ENCODE peak calls at places on chromosomes 13 and 19, in five cellular contexts. M is mesendoderm, A is MM.1S, W is endodermal cell, N is fibroblast of lung. I is an unnamed sample.

GRCh38 chr13:41915096-41915495 is 45.8 kb downstream of the VWA8 start:
- DNase-seq in W (no peak), A (no peak), M (no peak), N (no peak), I (peak)

GRCh38 chr19:21463449-21464105 is 41.8 kb upstream of the ZNF429 start:
- DNase-seq in A (no peak), N (peak), M (peak), W (peak), I (no peak)

GRCh38 chr19:28234637-28235036 is 978.3 kb downstream of the UQCRFS1 start:
- DNase-seq in W (peak), N (peak), M (peak), A (no peak), I (no peak)

GRCh38 chr13:105090244-105090643 is 1445.2 kb downstream of the EFNB2 start:
- DNase-seq in A (no peak), W (no peak), N (peak), M (no peak), I (no peak)

GRCh38 chr19:54459282-54460229 is 4.0 kb downstream of the LENG9 start:
- DNase-seq in W (no peak), A (no peak), M (no peak), N (no peak), I (no peak)

GRCh38 chr13:50129923-50130685 is 114.9 kb downstream of the KCNRG start:
- DNase-seq in A (no peak), M (peak), W (peak), N (peak), I (no peak)

GRCh38 chr19:45919678-45920077 is 5.1 kb upstream of the NANOS2 start:
- DNase-seq in N (no peak), A (no peak), W (no peak), M (no peak), I (no peak)

GRCh38 chr19:12937243-12938053 is 961 bp upstream of the CALR start:
- DNase-seq in M (peak), N (no peak), A (peak), W (peak), I (no peak)

GRCh38 chr19:798415-799075 is 1.3 kb downstream of the PTBP1 start:
- DNase-seq in W (peak), A (no peak), M (no peak), N (no peak), I (no peak)

GRCh38 chr13:41528021-41528420 is 70.7 kb downstream of the RGCC start:
- DNase-seq in A (no peak), W (no peak), N (no peak), M (no peak), I (no peak)

GRCh38 chr19:44890366-44891015 is 563 bp upstream of the TOMM40 start:
- DNase-seq in A (peak), N (peak), M (peak), W (peak), I (peak)

GRCh38 chr19:814108-815078 is 7.4 kb downstream of the PLPPR3 start:
- DNase-seq in A (no peak), W (peak), N (no peak), M (no peak), I (no peak)

GRCh38 chr19:46493236-46494114 is 2.2 kb downstream of the PNMA8B start:
- DNase-seq in M (peak), A (no peak), N (no peak), W (peak), I (no peak)

DNA sequence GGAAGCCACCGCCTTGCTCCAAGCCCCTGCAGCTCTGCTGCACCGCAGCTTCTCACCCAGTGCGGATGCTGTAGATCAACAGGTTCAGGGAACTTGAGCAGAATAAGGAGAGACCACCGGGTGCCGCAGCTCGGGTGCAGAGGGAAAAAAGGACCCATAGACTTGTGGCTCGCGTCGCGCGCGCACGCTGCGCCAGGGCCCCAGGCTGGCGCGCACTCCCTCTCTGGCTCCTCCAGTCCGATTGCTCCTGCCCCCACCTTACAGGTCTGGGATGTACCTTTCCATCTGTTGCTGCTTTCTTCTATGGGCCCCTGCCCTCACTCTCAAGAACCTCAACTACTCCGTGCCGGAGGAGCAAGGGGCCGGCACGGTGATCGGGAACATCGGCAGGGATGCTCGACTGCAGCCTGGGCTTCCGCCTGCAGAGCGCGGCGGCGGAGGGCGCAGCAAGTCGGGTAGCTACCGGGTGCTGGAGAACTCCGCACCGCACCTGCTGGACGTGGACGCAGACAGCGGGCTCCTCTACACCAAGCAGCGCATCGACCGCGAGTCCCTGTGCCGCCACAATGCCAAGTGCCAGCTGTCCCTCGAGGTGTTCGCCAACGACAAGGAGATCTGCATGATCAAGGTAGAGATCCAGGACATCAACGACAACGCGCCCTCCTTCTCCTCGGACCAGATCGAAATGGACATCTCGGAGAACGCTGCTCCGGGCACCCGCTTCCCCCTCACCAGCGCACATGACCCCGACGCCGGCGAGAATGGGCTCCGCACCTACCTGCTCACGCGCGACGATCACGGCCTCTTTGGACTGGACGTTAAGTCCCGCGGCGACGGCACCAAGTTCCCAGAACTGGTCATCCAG is 964 bp downstream of the PCDH17 start:
- DNase-seq in M (peak), A (no peak), N (peak), W (peak), I (no peak)
- H3K27ac ChIP-seq in M (no peak), A (no peak), N (no peak), W (no peak), I (no peak)

GRCh38 chr19:10643968-10644290 is 10.2 kb upstream of the ILF3 start:
- DNase-seq in M (no peak), A (no peak), N (no peak), W (peak), I (no peak)
- H3K9ac ChIP-seq in M (peak), A (no peak), N (no peak), W (no peak), I (no peak)

DNA sequence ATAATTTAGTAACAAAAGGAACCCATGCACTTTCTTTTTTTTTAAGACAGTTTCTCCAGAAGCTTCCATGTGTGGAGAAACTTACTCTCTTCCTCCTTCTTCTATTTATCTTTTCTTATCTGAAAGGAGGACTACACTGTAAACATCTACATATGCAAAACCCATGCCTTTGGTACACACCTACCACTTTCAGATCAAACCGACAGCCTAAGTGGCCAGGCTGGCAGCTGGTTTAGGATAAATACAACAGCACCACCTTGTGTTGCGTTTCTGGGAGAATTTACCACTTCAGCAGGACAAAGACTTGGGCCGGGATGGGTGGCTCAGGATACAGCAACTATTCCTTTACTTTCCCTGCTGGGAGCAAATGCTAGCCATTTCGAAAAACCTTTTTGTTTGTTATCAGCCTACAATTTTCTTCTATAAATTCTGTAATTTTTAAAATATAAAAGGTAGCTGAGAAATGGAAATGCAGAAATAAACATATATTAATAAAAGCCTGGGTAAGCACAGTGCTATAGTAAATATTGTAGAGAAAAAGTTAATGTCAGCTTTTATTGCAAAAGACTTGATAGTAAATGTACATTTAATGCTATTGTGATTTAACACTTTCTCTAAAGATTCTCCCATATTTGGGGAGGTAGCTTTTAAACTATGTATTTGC is 94.0 kb upstream of the RFC3 start:
- DNase-seq in A (peak), N (peak), M (peak), W (peak), I (peak)
- H3K27ac ChIP-seq in A (peak), N (no peak), M (no peak), W (no peak), I (peak)

GRCh38 chr19:51710163-51710562 is 13.6 kb downstream of the HAS1 start:
- DNase-seq in W (no peak), N (peak), A (no peak), M (no peak), I (no peak)
- H3K9ac ChIP-seq in W (no peak), N (no peak), A (no peak), M (no peak), I (no peak)

GRCh38 chr19:40279120-40279551 is 6.0 kb downstream of the AKT2 start:
- DNase-seq in M (no peak), W (no peak), A (no peak), N (peak), I (no peak)
- H3K27ac ChIP-seq in M (no peak), W (no peak), A (no peak), N (peak), I (peak)

DNA sequence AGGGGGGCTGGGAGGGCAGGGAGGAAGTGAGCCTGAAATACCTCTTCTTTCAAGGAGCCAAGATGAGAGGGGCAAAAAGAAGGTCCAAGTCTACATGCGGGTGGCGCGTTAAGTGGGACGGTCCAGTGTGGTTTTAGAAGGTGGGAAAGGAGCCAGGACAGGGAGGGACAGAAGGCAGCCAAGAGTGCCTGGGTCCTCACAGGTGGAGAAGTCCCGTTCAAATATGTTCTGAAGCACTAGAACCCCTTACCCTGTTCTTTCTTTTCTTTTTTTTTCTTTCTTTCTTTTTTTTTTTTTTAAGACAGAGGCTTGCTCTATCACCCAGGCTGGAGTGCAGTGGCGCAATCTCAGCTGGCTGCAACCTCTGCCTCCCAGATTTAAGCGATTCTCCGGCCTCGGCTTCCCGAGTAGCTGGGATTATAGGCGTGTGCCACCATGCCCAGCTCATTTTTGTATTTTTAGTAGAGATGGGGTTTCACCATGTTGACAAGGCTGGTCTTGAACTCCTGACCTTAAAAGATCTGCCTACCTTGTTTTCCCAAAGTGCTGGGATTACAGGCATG is 7.4 kb downstream of the CAMSAP3 start:
- DNase-seq in W (no peak), A (no peak), N (no peak), M (no peak), I (no peak)
- H3K9ac ChIP-seq in W (no peak), A (no peak), N (no peak), M (no peak), I (no peak)

GRCh38 chr13:51811046-51811445 is 7.1 kb upstream of the DHRS12 start:
- DNase-seq in A (no peak), M (no peak), W (no peak), N (no peak), I (no peak)
- H3K27ac ChIP-seq in A (no peak), M (no peak), W (no peak), N (no peak), I (no peak)